ENCODE peak calls at places on chromosomes 12 and 14, in seven cellular contexts. One of them, this sample, is unnamed.

GRCh38 chr12:92696240-92696639 is 6.5 kb upstream of the PLEKHG7 start:
- DNase-seq in astrocyte of the spinal cord: peak; percentile 48
- DNase-seq in foreskin fibroblast: peak; percentile 81
- DNase-seq in gastrocnemius medialis: peak; percentile 29
- DNase-seq in psoas muscle: peak; percentile 26
- DNase-seq in AG09319: peak; percentile 8
- DNase-seq in epithelial cell of esophagus: no peak
- DNase-seq in this sample: no peak

GRCh38 chr14:86641310-86641709 is 1111.4 kb downstream of the FLRT2 start:
- DNase-seq in astrocyte of the spinal cord: no peak
- DNase-seq in foreskin fibroblast: no peak
- DNase-seq in gastrocnemius medialis: no peak
- DNase-seq in psoas muscle: no peak
- DNase-seq in AG09319: no peak
- DNase-seq in epithelial cell of esophagus: no peak
- DNase-seq in this sample: no peak

GRCh38 chr14:70801836-70802235 is 7.5 kb downstream of the MAP3K9 start:
- DNase-seq in astrocyte of the spinal cord: no peak
- DNase-seq in foreskin fibroblast: no peak
- DNase-seq in gastrocnemius medialis: no peak
- DNase-seq in psoas muscle: no peak
- DNase-seq in AG09319: no peak
- DNase-seq in epithelial cell of esophagus: peak; percentile 32
- DNase-seq in this sample: no peak

GRCh38 chr12:72133497-72134055 is 138.6 kb upstream of the TRHDE start:
- DNase-seq in astrocyte of the spinal cord: no peak
- DNase-seq in foreskin fibroblast: peak; percentile 9
- DNase-seq in gastrocnemius medialis: no peak
- DNase-seq in psoas muscle: no peak
- DNase-seq in AG09319: no peak
- DNase-seq in epithelial cell of esophagus: no peak
- DNase-seq in this sample: no peak

GRCh38 chr12:86376052-86376451 is 119.9 kb upstream of the MGAT4C start:
- DNase-seq in astrocyte of the spinal cord: no peak
- DNase-seq in foreskin fibroblast: no peak
- DNase-seq in gastrocnemius medialis: no peak
- DNase-seq in psoas muscle: no peak
- DNase-seq in AG09319: no peak
- DNase-seq in epithelial cell of esophagus: peak; percentile 14
- DNase-seq in this sample: no peak

GRCh38 chr14:91127411-91127810 is 13.5 kb downstream of the DGLUCY start:
- DNase-seq in astrocyte of the spinal cord: no peak
- DNase-seq in foreskin fibroblast: no peak
- DNase-seq in gastrocnemius medialis: peak; percentile 96
- DNase-seq in psoas muscle: peak; percentile 84
- DNase-seq in AG09319: no peak
- DNase-seq in epithelial cell of esophagus: peak; percentile 97
- DNase-seq in this sample: no peak

GRCh38 chr12:68482660-68483059 is 128.0 kb upstream of the RAP1B start:
- DNase-seq in astrocyte of the spinal cord: no peak
- DNase-seq in foreskin fibroblast: peak; percentile 24
- DNase-seq in gastrocnemius medialis: no peak
- DNase-seq in psoas muscle: no peak
- DNase-seq in AG09319: no peak
- DNase-seq in epithelial cell of esophagus: peak; percentile 65
- DNase-seq in this sample: peak; percentile 48

GRCh38 chr12:52715416-52715815 is 12.1 kb upstream of the KRT77 start:
- DNase-seq in astrocyte of the spinal cord: no peak
- DNase-seq in foreskin fibroblast: no peak
- DNase-seq in gastrocnemius medialis: no peak
- DNase-seq in psoas muscle: no peak
- DNase-seq in AG09319: no peak
- DNase-seq in epithelial cell of esophagus: no peak
- DNase-seq in this sample: peak; percentile 4

GRCh38 chr12:462936-463705 is 3.4 kb downstream of the B4GALNT3 start:
- DNase-seq in astrocyte of the spinal cord: no peak
- DNase-seq in foreskin fibroblast: no peak
- DNase-seq in gastrocnemius medialis: no peak
- DNase-seq in psoas muscle: no peak
- DNase-seq in AG09319: no peak
- DNase-seq in epithelial cell of esophagus: peak; percentile 81
- DNase-seq in this sample: peak; percentile 35

GRCh38 chr14:72679106-72679505 is 214.8 kb downstream of the DPF3 start:
- DNase-seq in astrocyte of the spinal cord: peak; percentile 54
- DNase-seq in foreskin fibroblast: peak; percentile 44
- DNase-seq in gastrocnemius medialis: peak; percentile 50
- DNase-seq in psoas muscle: peak; percentile 44
- DNase-seq in AG09319: no peak
- DNase-seq in epithelial cell of esophagus: no peak
- DNase-seq in this sample: no peak

GRCh38 chr12:95083471-95083870 is 10.1 kb upstream of the NR2C1 start:
- DNase-seq in astrocyte of the spinal cord: no peak
- DNase-seq in foreskin fibroblast: peak; percentile 17
- DNase-seq in gastrocnemius medialis: no peak
- DNase-seq in psoas muscle: no peak
- DNase-seq in AG09319: no peak
- DNase-seq in epithelial cell of esophagus: no peak
- DNase-seq in this sample: no peak

GRCh38 chr12:90253674-90254181 is 545.1 kb upstream of the ATP2B1 start:
- DNase-seq in astrocyte of the spinal cord: peak; percentile 96
- DNase-seq in foreskin fibroblast: peak; percentile 95
- DNase-seq in gastrocnemius medialis: peak; percentile 89
- DNase-seq in psoas muscle: peak; percentile 81
- DNase-seq in AG09319: no peak
- DNase-seq in epithelial cell of esophagus: peak; percentile 97
- DNase-seq in this sample: peak; percentile 60

GRCh38 chr14:39033371-39033770 is 69.7 kb downstream of the SEC23A start:
- DNase-seq in astrocyte of the spinal cord: peak; percentile 34
- DNase-seq in foreskin fibroblast: no peak
- DNase-seq in gastrocnemius medialis: no peak
- DNase-seq in psoas muscle: no peak
- DNase-seq in AG09319: no peak
- DNase-seq in epithelial cell of esophagus: peak; percentile 6
- DNase-seq in this sample: no peak

GRCh38 chr14:39034481-39035296 is 68.3 kb downstream of the SEC23A start:
- DNase-seq in astrocyte of the spinal cord: peak; percentile 18
- DNase-seq in foreskin fibroblast: peak; percentile 19
- DNase-seq in gastrocnemius medialis: no peak
- DNase-seq in psoas muscle: no peak
- DNase-seq in AG09319: no peak
- DNase-seq in epithelial cell of esophagus: peak; percentile 11
- DNase-seq in this sample: no peak

GRCh38 chr14:39036760-39037159 is 66.3 kb downstream of the SEC23A start:
- DNase-seq in astrocyte of the spinal cord: no peak
- DNase-seq in foreskin fibroblast: no peak
- DNase-seq in gastrocnemius medialis: no peak
- DNase-seq in psoas muscle: no peak
- DNase-seq in AG09319: no peak
- DNase-seq in epithelial cell of esophagus: no peak
- DNase-seq in this sample: no peak

GRCh38 chr14:39038542-39038941 is 64.5 kb downstream of the SEC23A start:
- DNase-seq in astrocyte of the spinal cord: no peak
- DNase-seq in foreskin fibroblast: no peak
- DNase-seq in gastrocnemius medialis: no peak
- DNase-seq in psoas muscle: no peak
- DNase-seq in AG09319: no peak
- DNase-seq in epithelial cell of esophagus: no peak
- DNase-seq in this sample: no peak

DNA sequence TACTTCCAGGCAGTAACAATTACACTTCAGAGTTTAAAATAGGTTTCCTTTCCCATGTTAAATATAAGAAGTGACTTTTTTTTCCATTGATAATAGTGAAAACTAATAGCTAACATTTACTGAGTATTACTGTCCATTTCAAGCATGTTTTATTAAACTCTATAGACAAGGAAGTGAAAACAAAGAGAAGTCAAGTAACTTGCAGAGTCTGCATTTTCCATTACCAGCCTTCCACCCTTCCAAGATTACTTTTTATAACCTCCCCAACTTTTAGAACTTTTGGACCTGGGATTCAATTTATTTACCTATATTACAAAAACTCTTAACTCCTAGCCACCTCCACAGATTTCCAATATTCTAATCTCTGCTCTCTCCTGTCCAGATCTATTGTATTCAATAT is 67.7 kb downstream of the SEC23A start:
- DNase-seq in astrocyte of the spinal cord: no peak
- DNase-seq in foreskin fibroblast: no peak
- DNase-seq in gastrocnemius medialis: no peak
- DNase-seq in psoas muscle: no peak
- DNase-seq in AG09319: no peak
- DNase-seq in epithelial cell of esophagus: no peak
- DNase-seq in this sample: no peak
- TF ChIP-seq CTCF in astrocyte of the spinal cord: no peak
- TF ChIP-seq CTCF in foreskin fibroblast: no peak
- TF ChIP-seq CTCF in gastrocnemius medialis: no peak
- TF ChIP-seq CTCF in psoas muscle: no peak
- TF ChIP-seq CTCF in AG09319: no peak
- TF ChIP-seq CTCF in epithelial cell of esophagus: no peak
- TF ChIP-seq CTCF in this sample: no peak

GRCh38 chr14:105185973-105186372 is 4.9 kb upstream of the NUDT14 start:
- DNase-seq in astrocyte of the spinal cord: no peak
- DNase-seq in foreskin fibroblast: no peak
- DNase-seq in gastrocnemius medialis: no peak
- DNase-seq in psoas muscle: no peak
- DNase-seq in AG09319: no peak
- DNase-seq in epithelial cell of esophagus: no peak
- DNase-seq in this sample: no peak

GRCh38 chr14:105187116-105187515 is 6.0 kb upstream of the NUDT14 start:
- DNase-seq in astrocyte of the spinal cord: no peak
- DNase-seq in foreskin fibroblast: no peak
- DNase-seq in gastrocnemius medialis: no peak
- DNase-seq in psoas muscle: no peak
- DNase-seq in AG09319: no peak
- DNase-seq in epithelial cell of esophagus: no peak
- DNase-seq in this sample: no peak

GRCh38 chr14:105185001-105185400 is 3.9 kb upstream of the NUDT14 start:
- DNase-seq in astrocyte of the spinal cord: no peak
- DNase-seq in foreskin fibroblast: no peak
- DNase-seq in gastrocnemius medialis: no peak
- DNase-seq in psoas muscle: no peak
- DNase-seq in AG09319: no peak
- DNase-seq in epithelial cell of esophagus: no peak
- DNase-seq in this sample: no peak

GRCh38 chr14:105184461-105184860 is 3.3 kb upstream of the NUDT14 start:
- DNase-seq in astrocyte of the spinal cord: no peak
- DNase-seq in foreskin fibroblast: no peak
- DNase-seq in gastrocnemius medialis: no peak
- DNase-seq in psoas muscle: no peak
- DNase-seq in AG09319: no peak
- DNase-seq in epithelial cell of esophagus: no peak
- DNase-seq in this sample: no peak

DNA sequence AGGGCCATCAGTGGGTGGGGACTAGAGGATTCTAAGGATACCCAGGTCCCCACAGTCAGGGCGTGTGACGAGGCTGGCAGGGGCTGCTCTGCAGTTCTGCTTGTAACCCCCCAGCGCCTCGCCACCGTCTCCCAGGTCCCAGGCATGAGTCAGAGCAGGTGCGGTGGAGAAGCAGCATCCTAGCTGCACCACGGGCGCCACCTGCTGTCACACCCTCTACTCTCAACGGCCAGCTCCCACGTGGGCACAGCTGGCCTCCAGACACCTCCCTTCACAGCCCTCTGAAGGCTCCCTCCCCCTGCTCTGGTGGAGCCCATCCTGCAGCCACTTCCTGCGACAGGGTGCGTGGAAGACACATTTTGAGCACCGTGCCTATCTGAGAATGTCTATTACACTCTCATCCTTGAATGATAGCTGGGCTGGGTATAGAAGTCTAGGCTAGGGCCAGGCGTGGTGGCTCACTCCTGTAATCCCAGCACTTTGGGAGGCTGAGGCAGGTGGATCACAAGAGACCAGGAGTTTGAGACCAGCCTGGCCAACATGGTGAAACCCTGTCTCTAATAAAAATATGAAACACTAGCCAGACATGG is 6.9 kb upstream of the NUDT14 start:
- DNase-seq in astrocyte of the spinal cord: no peak
- DNase-seq in foreskin fibroblast: no peak
- DNase-seq in gastrocnemius medialis: no peak
- DNase-seq in psoas muscle: no peak
- DNase-seq in AG09319: no peak
- DNase-seq in epithelial cell of esophagus: no peak
- DNase-seq in this sample: peak; percentile 63
- TF ChIP-seq CTCF in astrocyte of the spinal cord: no peak
- TF ChIP-seq CTCF in foreskin fibroblast: no peak
- TF ChIP-seq CTCF in gastrocnemius medialis: peak; percentile 33
- TF ChIP-seq CTCF in psoas muscle: no peak
- TF ChIP-seq CTCF in AG09319: no peak
- TF ChIP-seq CTCF in epithelial cell of esophagus: no peak
- TF ChIP-seq CTCF in this sample: no peak

GRCh38 chr14:103123634-103124500 is 606 bp downstream of the TNFAIP2 start:
- DNase-seq in astrocyte of the spinal cord: no peak
- DNase-seq in foreskin fibroblast: peak; percentile 48
- DNase-seq in gastrocnemius medialis: peak; percentile 70
- DNase-seq in psoas muscle: peak; percentile 72
- DNase-seq in AG09319: no peak
- DNase-seq in epithelial cell of esophagus: peak; percentile 15
- DNase-seq in this sample: no peak
- TF ChIP-seq CTCF in astrocyte of the spinal cord: peak; percentile 42
- TF ChIP-seq CTCF in foreskin fibroblast: peak; percentile 29
- TF ChIP-seq CTCF in gastrocnemius medialis: peak; percentile 44
- TF ChIP-seq CTCF in psoas muscle: peak; percentile 43
- TF ChIP-seq CTCF in AG09319: peak; percentile 54
- TF ChIP-seq CTCF in epithelial cell of esophagus: no peak
- TF ChIP-seq CTCF in this sample: no peak

GRCh38 chr12:79673334-79673733 is 17.4 kb downstream of the PAWR start:
- DNase-seq in astrocyte of the spinal cord: no peak
- DNase-seq in foreskin fibroblast: no peak
- DNase-seq in gastrocnemius medialis: no peak
- DNase-seq in psoas muscle: no peak
- DNase-seq in AG09319: no peak
- DNase-seq in epithelial cell of esophagus: peak; percentile 89
- DNase-seq in this sample: no peak

GRCh38 chr12:79677667-79678066 is 13.1 kb downstream of the PAWR start:
- DNase-seq in astrocyte of the spinal cord: no peak
- DNase-seq in foreskin fibroblast: no peak
- DNase-seq in gastrocnemius medialis: no peak
- DNase-seq in psoas muscle: no peak
- DNase-seq in AG09319: no peak
- DNase-seq in epithelial cell of esophagus: no peak
- DNase-seq in this sample: no peak

GRCh38 chr12:79674629-79675028 is 16.1 kb downstream of the PAWR start:
- DNase-seq in astrocyte of the spinal cord: peak; percentile 55
- DNase-seq in foreskin fibroblast: peak; percentile 36
- DNase-seq in gastrocnemius medialis: no peak
- DNase-seq in psoas muscle: no peak
- DNase-seq in AG09319: no peak
- DNase-seq in epithelial cell of esophagus: peak; percentile 82
- DNase-seq in this sample: no peak

GRCh38 chr12:79678306-79678705 is 12.5 kb downstream of the PAWR start:
- DNase-seq in astrocyte of the spinal cord: no peak
- DNase-seq in foreskin fibroblast: no peak
- DNase-seq in gastrocnemius medialis: no peak
- DNase-seq in psoas muscle: no peak
- DNase-seq in AG09319: no peak
- DNase-seq in epithelial cell of esophagus: peak; percentile 37
- DNase-seq in this sample: no peak

DNA sequence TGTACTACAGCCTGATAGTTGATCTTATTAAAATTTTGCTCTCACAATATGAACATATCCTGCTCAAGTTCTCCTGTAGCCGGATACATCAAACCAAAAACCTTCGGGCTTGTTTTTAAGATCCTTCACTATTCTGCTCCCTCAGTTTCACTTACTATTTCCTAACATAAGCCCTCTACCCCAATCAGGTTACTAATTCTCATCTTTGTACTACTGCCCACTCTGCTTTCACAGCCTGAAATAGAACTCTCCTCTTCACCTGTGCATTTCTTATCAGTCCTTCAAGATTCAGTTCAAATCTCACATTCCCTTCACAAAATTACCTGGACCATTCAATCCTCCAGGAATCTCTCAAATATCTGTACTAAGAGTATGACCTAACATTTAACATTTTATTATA is 14.2 kb downstream of the PAWR start:
- DNase-seq in astrocyte of the spinal cord: no peak
- DNase-seq in foreskin fibroblast: no peak
- DNase-seq in gastrocnemius medialis: no peak
- DNase-seq in psoas muscle: no peak
- DNase-seq in AG09319: no peak
- DNase-seq in epithelial cell of esophagus: no peak
- DNase-seq in this sample: no peak
- TF ChIP-seq CTCF in astrocyte of the spinal cord: no peak
- TF ChIP-seq CTCF in foreskin fibroblast: no peak
- TF ChIP-seq CTCF in gastrocnemius medialis: no peak
- TF ChIP-seq CTCF in psoas muscle: no peak
- TF ChIP-seq CTCF in AG09319: no peak
- TF ChIP-seq CTCF in epithelial cell of esophagus: no peak
- TF ChIP-seq CTCF in this sample: no peak